ENCODE peak calls at places on chromosomes 5 and 9, in six cellular contexts. Y, X, C, L, W and Q are unnamed samples.

GRCh38 chr9:119289740-119290139 is 79.5 kb downstream of the BRINP1 start:
- DNase-seq in X (peak), C (peak), Y (peak), W (no peak), L (no peak), Q (peak)

GRCh38 chr5:133870661-133871060 is 97.8 kb downstream of the C5orf15 start:
- DNase-seq in X (no peak), L (no peak), C (no peak), W (no peak), Y (no peak), Q (no peak)

GRCh38 chr5:50749181-50749580 is 82.7 kb downstream of the PARP8 start:
- DNase-seq in C (no peak), L (no peak), W (no peak), X (no peak), Y (no peak), Q (no peak)

GRCh38 chr5:65862384-65862783 is 64.0 kb upstream of the ERBIN start:
- DNase-seq in Y (no peak), W (no peak), C (no peak), X (no peak), L (no peak), Q (no peak)

GRCh38 chr5:139764250-139764791 is 31.3 kb upstream of the PSD2 start:
- DNase-seq in W (no peak), C (no peak), Y (no peak), L (peak), X (peak), Q (peak)

GRCh38 chr5:6623228-6623627 is 9.6 kb downstream of the NSUN2 start:
- DNase-seq in L (no peak), Y (no peak), W (no peak), C (no peak), X (no peak), Q (no peak)

GRCh38 chr5:6900828-6901227 is 187.6 kb downstream of the TENT4A start:
- DNase-seq in W (no peak), Y (no peak), L (no peak), X (no peak), C (no peak), Q (no peak)

GRCh38 chr5:143758750-143759149 is 53.2 kb upstream of the HMHB1 start:
- DNase-seq in W (no peak), L (no peak), C (no peak), X (no peak), Y (no peak), Q (no peak)

GRCh38 chr9:101586651-101587050 is 8.1 kb downstream of the PPP3R2 start:
- DNase-seq in W (no peak), X (no peak), Y (peak), C (no peak), L (no peak), Q (peak)

GRCh38 chr5:94403483-94403882 is 214.9 kb downstream of the KIAA0825 start:
- DNase-seq in X (no peak), L (no peak), W (no peak), Y (no peak), C (no peak), Q (no peak)

GRCh38 chr5:98468188-98468869 is 305.1 kb upstream of the RGMB start:
- DNase-seq in Y (no peak), X (no peak), L (no peak), W (no peak), C (no peak), Q (no peak)

GRCh38 chr5:173953528-173954090 is 35.4 kb upstream of the C5orf47 start:
- DNase-seq in Y (no peak), C (no peak), W (no peak), X (no peak), L (no peak), Q (no peak)

GRCh38 chr9:20640331-20641187 is 18.3 kb upstream of the MLLT3 start:
- DNase-seq in Y (peak), L (peak), C (no peak), X (peak), W (no peak), Q (peak)

GRCh38 chr9:20197976-20198685 is 409.3 kb upstream of the SLC24A2 start:
- DNase-seq in C (no peak), W (no peak), X (no peak), Y (no peak), L (no peak), Q (no peak)

GRCh38 chr9:98980291-98980690 is 36.6 kb downstream of the COL15A1 start:
- DNase-seq in X (no peak), C (no peak), W (no peak), L (no peak), Y (no peak), Q (no peak)

GRCh38 chr9:1100945-1101344 is 50.8 kb downstream of the DMRT2 start:
- DNase-seq in C (no peak), L (no peak), X (peak), Y (peak), W (no peak), Q (peak)

GRCh38 chr5:124566875-124567450 is 179.5 kb downstream of the ZNF608 start:
- DNase-seq in L (no peak), C (no peak), X (no peak), W (no peak), Y (no peak), Q (no peak)

GRCh38 chr5:100904259-100904822 is 1.3 kb upstream of the ST8SIA4 start:
- DNase-seq in L (peak), W (no peak), Y (peak), C (no peak), X (no peak), Q (peak)

GRCh38 chr5:31197183-31197582 is 3.7 kb downstream of the CDH6 start:
- DNase-seq in L (no peak), W (no peak), C (no peak), X (no peak), Y (no peak), Q (no peak)

GRCh38 chr5:174794941-174795672 is 70.7 kb downstream of the MSX2 start:
- DNase-seq in C (no peak), W (no peak), Y (no peak), X (no peak), L (no peak), Q (no peak)

GRCh38 chr5:16934123-16934522 is 2.0 kb downstream of the MYO10 start:
- DNase-seq in X (peak), W (peak), L (no peak), C (no peak), Y (peak), Q (peak)

GRCh38 chr5:172775326-172776234 is 4.6 kb upstream of the DUSP1 start:
- DNase-seq in W (no peak), Y (no peak), X (no peak), L (no peak), C (no peak), Q (peak)

GRCh38 chr5:72377920-72378635 is 57.9 kb downstream of the PTCD2 start:
- DNase-seq in Y (no peak), L (no peak), C (no peak), W (no peak), X (no peak), Q (no peak)

GRCh38 chr5:79935992-79936643 is 54.9 kb downstream of the MTX3 start:
- DNase-seq in C (no peak), L (no peak), X (no peak), W (no peak), Y (no peak), Q (no peak)

GRCh38 chr5:134436523-134437339 is 25.1 kb upstream of the CDKN2AIPNL start:
- DNase-seq in Y (peak), W (no peak), L (peak), C (no peak), X (no peak), Q (peak)

GRCh38 chr5:53542917-53543316 is 17.5 kb upstream of the NDUFS4 start:
- DNase-seq in X (no peak), C (no peak), L (no peak), Y (no peak), W (no peak), Q (no peak)

GRCh38 chr9:87111010-87111409 is 163.7 kb upstream of the GAS1 start:
- DNase-seq in Y (no peak), L (no peak), X (no peak), C (no peak), W (no peak), Q (no peak)

GRCh38 chr5:64144429-64145215 is 21.0 kb upstream of the RNF180 start:
- DNase-seq in C (no peak), Y (no peak), L (no peak), W (no peak), X (no peak), Q (no peak)